ENCODE peak calls at places on chromosomes 7 and 10, in eight cellular contexts. One of them, this sample, is unnamed.

GRCh38 chr10:86535057-86535882 is 13.7 kb upstream of the WAPL start:
- DNase-seq in Karpas-422: no peak
- DNase-seq in HCT116: peak
- DNase-seq in PC-9: peak
- DNase-seq in neuronal stem cell: no peak
- DNase-seq in IMR-90: no peak
- DNase-seq in osteoblast: peak
- DNase-seq in GM12878: no peak
- DNase-seq in this sample: no peak

GRCh38 chr7:35280854-35281253 is 27.0 kb upstream of the TBX20 start:
- DNase-seq in Karpas-422: no peak
- DNase-seq in HCT116: no peak
- DNase-seq in PC-9: no peak
- DNase-seq in neuronal stem cell: peak
- DNase-seq in IMR-90: no peak
- DNase-seq in osteoblast: peak
- DNase-seq in GM12878: no peak
- DNase-seq in this sample: no peak

GRCh38 chr10:60893231-60893630 is 50.8 kb downstream of the RHOBTB1 start:
- DNase-seq in Karpas-422: no peak
- DNase-seq in HCT116: no peak
- DNase-seq in PC-9: peak
- DNase-seq in neuronal stem cell: no peak
- DNase-seq in IMR-90: no peak
- DNase-seq in osteoblast: no peak
- DNase-seq in GM12878: no peak
- DNase-seq in this sample: no peak

GRCh38 chr10:74705361-74705980 is 120.9 kb upstream of the KAT6B start:
- DNase-seq in Karpas-422: no peak
- DNase-seq in HCT116: no peak
- DNase-seq in PC-9: no peak
- DNase-seq in neuronal stem cell: no peak
- DNase-seq in IMR-90: no peak
- DNase-seq in osteoblast: no peak
- DNase-seq in GM12878: no peak
- DNase-seq in this sample: no peak

GRCh38 chr7:67805921-67806471 is 809.4 kb downstream of the TYW1 start:
- DNase-seq in Karpas-422: no peak
- DNase-seq in HCT116: no peak
- DNase-seq in PC-9: no peak
- DNase-seq in neuronal stem cell: no peak
- DNase-seq in IMR-90: no peak
- DNase-seq in osteoblast: no peak
- DNase-seq in GM12878: no peak
- DNase-seq in this sample: no peak

GRCh38 chr7:131285558-131285957 is 42.1 kb upstream of the MKLN1 start:
- DNase-seq in Karpas-422: no peak
- DNase-seq in HCT116: no peak
- DNase-seq in PC-9: no peak
- DNase-seq in neuronal stem cell: no peak
- DNase-seq in IMR-90: no peak
- DNase-seq in osteoblast: no peak
- DNase-seq in GM12878: no peak
- DNase-seq in this sample: no peak

GRCh38 chr10:29951441-29951931 is 107.9 kb downstream of the JCAD start:
- DNase-seq in Karpas-422: no peak
- DNase-seq in HCT116: no peak
- DNase-seq in PC-9: no peak
- DNase-seq in neuronal stem cell: no peak
- DNase-seq in IMR-90: peak
- DNase-seq in osteoblast: no peak
- DNase-seq in GM12878: no peak
- DNase-seq in this sample: peak

GRCh38 chr7:2452074-2452507 is 24.1 kb downstream of the GRIFIN start:
- DNase-seq in Karpas-422: no peak
- DNase-seq in HCT116: no peak
- DNase-seq in PC-9: no peak
- DNase-seq in neuronal stem cell: no peak
- DNase-seq in IMR-90: no peak
- DNase-seq in osteoblast: no peak
- DNase-seq in GM12878: no peak
- DNase-seq in this sample: no peak

GRCh38 chr7:35849954-35850353 is 49.1 kb downstream of the SEPTIN7 start:
- DNase-seq in Karpas-422: no peak
- DNase-seq in HCT116: no peak
- DNase-seq in PC-9: no peak
- DNase-seq in neuronal stem cell: no peak
- DNase-seq in IMR-90: no peak
- DNase-seq in osteoblast: no peak
- DNase-seq in GM12878: no peak
- DNase-seq in this sample: no peak

GRCh38 chr10:129764011-129764900 is 199.8 kb downstream of the EBF3 start:
- DNase-seq in Karpas-422: no peak
- DNase-seq in HCT116: no peak
- DNase-seq in PC-9: no peak
- DNase-seq in neuronal stem cell: no peak
- DNase-seq in IMR-90: no peak
- DNase-seq in osteoblast: peak
- DNase-seq in GM12878: no peak
- DNase-seq in this sample: no peak

GRCh38 chr7:40470817-40471216 is 336.0 kb downstream of the SUGCT start:
- DNase-seq in Karpas-422: no peak
- DNase-seq in HCT116: no peak
- DNase-seq in PC-9: no peak
- DNase-seq in neuronal stem cell: no peak
- DNase-seq in IMR-90: peak
- DNase-seq in osteoblast: no peak
- DNase-seq in GM12878: no peak
- DNase-seq in this sample: no peak

DNA sequence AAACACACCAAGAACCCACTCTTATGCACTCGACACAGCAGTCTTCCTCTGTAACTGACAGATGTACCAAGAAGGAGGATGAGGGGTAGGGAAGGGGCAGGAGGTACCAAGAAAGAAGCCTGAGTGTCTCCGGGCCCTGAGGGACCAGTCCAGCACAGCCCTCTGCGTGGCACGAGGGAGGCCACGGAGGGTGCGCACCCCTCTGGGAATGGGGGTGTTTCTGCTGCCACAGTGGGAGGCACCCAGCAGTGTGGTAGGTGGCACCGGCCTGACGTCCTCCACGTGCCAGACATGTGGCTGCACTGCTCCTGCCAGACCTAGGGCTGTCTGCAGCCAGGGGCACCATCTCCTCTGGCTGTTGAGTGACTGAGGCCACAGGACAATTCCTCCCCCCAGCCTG is 154.3 kb downstream of the ZMYND11 start:
- DNase-seq in Karpas-422: no peak
- DNase-seq in HCT116: no peak
- DNase-seq in PC-9: no peak
- DNase-seq in neuronal stem cell: no peak
- DNase-seq in IMR-90: no peak
- DNase-seq in osteoblast: no peak
- DNase-seq in GM12878: no peak
- DNase-seq in this sample: no peak
- H2AFZ ChIP-seq in Karpas-422: no peak
- H2AFZ ChIP-seq in HCT116: no peak
- H2AFZ ChIP-seq in PC-9: no peak
- H2AFZ ChIP-seq in neuronal stem cell: no peak
- H2AFZ ChIP-seq in IMR-90: no peak
- H2AFZ ChIP-seq in osteoblast: no peak
- H2AFZ ChIP-seq in GM12878: no peak
- H2AFZ ChIP-seq in this sample: no peak

GRCh38 chr7:151897951-151898686 is 21.2 kb upstream of the PRKAG2 start:
- DNase-seq in Karpas-422: no peak
- DNase-seq in HCT116: no peak
- DNase-seq in PC-9: no peak
- DNase-seq in neuronal stem cell: no peak
- DNase-seq in IMR-90: no peak
- DNase-seq in osteoblast: peak
- DNase-seq in GM12878: no peak
- DNase-seq in this sample: no peak

GRCh38 chr7:151895008-151895661 is 18.2 kb upstream of the PRKAG2 start:
- DNase-seq in Karpas-422: no peak
- DNase-seq in HCT116: no peak
- DNase-seq in PC-9: no peak
- DNase-seq in neuronal stem cell: no peak
- DNase-seq in IMR-90: no peak
- DNase-seq in osteoblast: peak
- DNase-seq in GM12878: no peak
- DNase-seq in this sample: no peak

GRCh38 chr7:151895695-151896485 is 19.0 kb upstream of the PRKAG2 start:
- DNase-seq in Karpas-422: peak
- DNase-seq in HCT116: no peak
- DNase-seq in PC-9: no peak
- DNase-seq in neuronal stem cell: no peak
- DNase-seq in IMR-90: no peak
- DNase-seq in osteoblast: peak
- DNase-seq in GM12878: no peak
- DNase-seq in this sample: no peak

GRCh38 chr7:151897201-151897711 is 20.3 kb upstream of the PRKAG2 start:
- DNase-seq in Karpas-422: no peak
- DNase-seq in HCT116: no peak
- DNase-seq in PC-9: no peak
- DNase-seq in neuronal stem cell: no peak
- DNase-seq in IMR-90: no peak
- DNase-seq in osteoblast: peak
- DNase-seq in GM12878: no peak
- DNase-seq in this sample: no peak

DNA sequence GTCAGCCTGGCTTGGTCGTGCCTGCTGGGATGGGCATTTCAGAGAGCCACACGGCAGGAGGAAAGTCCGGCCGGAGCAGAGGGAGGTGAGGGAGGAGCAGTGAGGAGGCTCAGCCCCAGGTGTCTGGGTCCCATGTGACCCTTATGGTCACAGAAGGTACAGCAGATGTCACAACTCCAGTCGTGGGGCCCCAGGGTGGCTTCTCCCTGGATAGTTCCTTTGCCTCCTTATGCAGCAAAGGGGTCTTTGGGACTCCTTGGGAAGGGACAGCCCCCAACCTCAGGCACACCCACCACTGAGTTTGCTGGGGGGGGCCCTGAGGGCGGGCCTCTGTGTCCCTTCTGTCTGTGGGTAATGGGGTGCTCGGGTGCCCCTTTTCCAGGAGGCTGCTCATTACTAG is 19.6 kb upstream of the PRKAG2 start:
- DNase-seq in Karpas-422: no peak
- DNase-seq in HCT116: no peak
- DNase-seq in PC-9: no peak
- DNase-seq in neuronal stem cell: no peak
- DNase-seq in IMR-90: no peak
- DNase-seq in osteoblast: peak
- DNase-seq in GM12878: no peak
- DNase-seq in this sample: no peak
- H3K27ac ChIP-seq in Karpas-422: no peak
- H3K27ac ChIP-seq in HCT116: no peak
- H3K27ac ChIP-seq in PC-9: no peak
- H3K27ac ChIP-seq in neuronal stem cell: no peak
- H3K27ac ChIP-seq in IMR-90: no peak
- H3K27ac ChIP-seq in osteoblast: no peak
- H3K27ac ChIP-seq in GM12878: no peak
- H3K27ac ChIP-seq in this sample: no peak

GRCh38 chr10:42865716-42866114 is 83.1 kb downstream of the BMS1 start:
- DNase-seq in Karpas-422: no peak
- DNase-seq in HCT116: no peak
- DNase-seq in PC-9: no peak
- DNase-seq in neuronal stem cell: no peak
- DNase-seq in IMR-90: no peak
- DNase-seq in osteoblast: no peak
- DNase-seq in GM12878: no peak
- DNase-seq in this sample: no peak

GRCh38 chr10:42867571-42867970 is 85.0 kb downstream of the BMS1 start:
- DNase-seq in Karpas-422: no peak
- DNase-seq in HCT116: no peak
- DNase-seq in PC-9: no peak
- DNase-seq in neuronal stem cell: no peak
- DNase-seq in IMR-90: no peak
- DNase-seq in osteoblast: no peak
- DNase-seq in GM12878: no peak
- DNase-seq in this sample: no peak

GRCh38 chr10:42864575-42864974 is 82.0 kb downstream of the BMS1 start:
- DNase-seq in Karpas-422: no peak
- DNase-seq in HCT116: peak
- DNase-seq in PC-9: no peak
- DNase-seq in neuronal stem cell: no peak
- DNase-seq in IMR-90: peak
- DNase-seq in osteoblast: no peak
- DNase-seq in GM12878: no peak
- DNase-seq in this sample: no peak

GRCh38 chr10:42868530-42868929 is 85.9 kb downstream of the BMS1 start:
- DNase-seq in Karpas-422: no peak
- DNase-seq in HCT116: no peak
- DNase-seq in PC-9: no peak
- DNase-seq in neuronal stem cell: no peak
- DNase-seq in IMR-90: no peak
- DNase-seq in osteoblast: no peak
- DNase-seq in GM12878: no peak
- DNase-seq in this sample: no peak

GRCh38 chr10:42866115-42866995 is 83.8 kb downstream of the BMS1 start:
- DNase-seq in Karpas-422: peak
- DNase-seq in HCT116: peak
- DNase-seq in PC-9: peak
- DNase-seq in neuronal stem cell: peak
- DNase-seq in IMR-90: peak
- DNase-seq in osteoblast: peak
- DNase-seq in GM12878: no peak
- DNase-seq in this sample: no peak
- H3K4me3 ChIP-seq in Karpas-422: no peak
- H3K4me3 ChIP-seq in HCT116: no peak
- H3K4me3 ChIP-seq in PC-9: no peak
- H3K4me3 ChIP-seq in neuronal stem cell: peak
- H3K4me3 ChIP-seq in IMR-90: peak
- H3K4me3 ChIP-seq in osteoblast: peak
- H3K4me3 ChIP-seq in GM12878: no peak
- H3K4me3 ChIP-seq in this sample: peak

DNA sequence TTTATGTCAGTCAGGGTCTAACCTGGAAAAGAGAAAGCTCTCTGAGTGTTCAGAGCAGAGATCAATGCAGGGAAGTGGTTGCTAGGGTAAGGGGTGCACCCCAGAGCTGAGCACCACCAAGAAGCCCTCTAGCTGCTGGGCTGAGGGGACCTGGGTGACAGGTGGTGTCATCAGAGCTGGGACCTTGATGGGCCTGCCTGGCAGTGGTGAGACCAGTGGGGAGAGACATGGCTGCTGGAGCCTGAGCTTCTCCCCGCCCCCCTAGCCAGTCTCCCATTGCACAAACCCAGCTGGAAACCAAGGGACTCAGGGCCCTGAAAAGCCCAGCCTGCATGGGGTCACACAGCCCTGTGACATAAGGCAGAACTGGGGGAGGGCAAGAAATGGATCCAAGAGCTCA is 49.1 kb upstream of the OSBPL3 start:
- DNase-seq in Karpas-422: no peak
- DNase-seq in HCT116: no peak
- DNase-seq in PC-9: no peak
- DNase-seq in neuronal stem cell: no peak
- DNase-seq in IMR-90: no peak
- DNase-seq in osteoblast: no peak
- DNase-seq in GM12878: no peak
- DNase-seq in this sample: no peak
- H2AFZ ChIP-seq in Karpas-422: no peak
- H2AFZ ChIP-seq in HCT116: no peak
- H2AFZ ChIP-seq in PC-9: peak
- H2AFZ ChIP-seq in neuronal stem cell: peak
- H2AFZ ChIP-seq in IMR-90: peak
- H2AFZ ChIP-seq in osteoblast: peak
- H2AFZ ChIP-seq in GM12878: no peak
- H2AFZ ChIP-seq in this sample: no peak

This sample was measured in keratinocyte.